ENCODE peak calls at places on chromosomes 2 and 18, in four cellular contexts. One of them, this sample, is unnamed.

GRCh38 chr2:197500503-197501179 is 462 bp downstream of the HSPE1 start:
- DNase-seq in heart right ventricle: no peak
- DNase-seq in upper lobe of right lung: no peak
- DNase-seq in PC-9: no peak
- DNase-seq in this sample: no peak

GRCh38 chr2:42819160-42819559 is 26.8 kb upstream of the HAAO start:
- DNase-seq in heart right ventricle: no peak
- DNase-seq in upper lobe of right lung: no peak
- DNase-seq in PC-9: no peak
- DNase-seq in this sample: no peak

GRCh38 chr2:77629529-77629928 is 107.4 kb upstream of the LRRTM4 start:
- DNase-seq in heart right ventricle: no peak
- DNase-seq in upper lobe of right lung: no peak
- DNase-seq in PC-9: no peak
- DNase-seq in this sample: no peak

GRCh38 chr2:70381821-70382220 is 80.0 kb upstream of the FAM136A start:
- DNase-seq in heart right ventricle: no peak
- DNase-seq in upper lobe of right lung: no peak
- DNase-seq in PC-9: peak; percentile 97
- DNase-seq in this sample: no peak

GRCh38 chr2:169363570-169364150 is 1.3 kb upstream of the LRP2 start:
- DNase-seq in heart right ventricle: peak; percentile 6
- DNase-seq in upper lobe of right lung: peak; percentile 82
- DNase-seq in PC-9: no peak
- DNase-seq in this sample: no peak

GRCh38 chr18:28071199-28071598 is 105.7 kb downstream of the CDH2 start:
- DNase-seq in heart right ventricle: no peak
- DNase-seq in upper lobe of right lung: no peak
- DNase-seq in PC-9: no peak
- DNase-seq in this sample: no peak

GRCh38 chr2:45008296-45009129 is 739 bp downstream of the SIX2 start:
- DNase-seq in heart right ventricle: no peak
- DNase-seq in upper lobe of right lung: peak; percentile 73
- DNase-seq in PC-9: peak; percentile 58
- DNase-seq in this sample: no peak

GRCh38 chr2:43402002-43402401 is 175.6 kb upstream of the ZFP36L2 start:
- DNase-seq in heart right ventricle: no peak
- DNase-seq in upper lobe of right lung: no peak
- DNase-seq in PC-9: no peak
- DNase-seq in this sample: no peak

GRCh38 chr2:71833855-71834554 is 313.7 kb downstream of the CYP26B1 start:
- DNase-seq in heart right ventricle: peak; percentile 61
- DNase-seq in upper lobe of right lung: no peak
- DNase-seq in PC-9: no peak
- DNase-seq in this sample: no peak

GRCh38 chr2:70070557-70071268 is 16.6 kb upstream of the PCBP1 start:
- DNase-seq in heart right ventricle: peak; percentile 86
- DNase-seq in upper lobe of right lung: no peak
- DNase-seq in PC-9: peak; percentile 53
- DNase-seq in this sample: peak; percentile 87

GRCh38 chr2:20643826-20644225 is 7.1 kb downstream of the HS1BP3 start:
- DNase-seq in heart right ventricle: no peak
- DNase-seq in upper lobe of right lung: no peak
- DNase-seq in PC-9: no peak
- DNase-seq in this sample: no peak

GRCh38 chr2:162340822-162341221 is 3.1 kb upstream of the GCA start:
- DNase-seq in heart right ventricle: no peak
- DNase-seq in upper lobe of right lung: no peak
- DNase-seq in PC-9: no peak
- DNase-seq in this sample: no peak

GRCh38 chr18:75779910-75780309 is 352.4 kb upstream of the SMIM21 start:
- DNase-seq in heart right ventricle: no peak
- DNase-seq in upper lobe of right lung: no peak
- DNase-seq in PC-9: no peak
- DNase-seq in this sample: no peak

GRCh38 chr2:28730641-28731146 is 20.9 kb upstream of the PPP1CB start:
- DNase-seq in heart right ventricle: no peak
- DNase-seq in upper lobe of right lung: no peak
- DNase-seq in PC-9: peak; percentile 19
- DNase-seq in this sample: no peak

GRCh38 chr2:6827516-6828298 is 38.0 kb downstream of the CMPK2 start:
- DNase-seq in heart right ventricle: no peak
- DNase-seq in upper lobe of right lung: no peak
- DNase-seq in PC-9: no peak
- DNase-seq in this sample: no peak

GRCh38 chr2:41127351-41127750 is 675.5 kb upstream of the SLC8A1 start:
- DNase-seq in heart right ventricle: no peak
- DNase-seq in upper lobe of right lung: no peak
- DNase-seq in PC-9: no peak
- DNase-seq in this sample: no peak

DNA sequence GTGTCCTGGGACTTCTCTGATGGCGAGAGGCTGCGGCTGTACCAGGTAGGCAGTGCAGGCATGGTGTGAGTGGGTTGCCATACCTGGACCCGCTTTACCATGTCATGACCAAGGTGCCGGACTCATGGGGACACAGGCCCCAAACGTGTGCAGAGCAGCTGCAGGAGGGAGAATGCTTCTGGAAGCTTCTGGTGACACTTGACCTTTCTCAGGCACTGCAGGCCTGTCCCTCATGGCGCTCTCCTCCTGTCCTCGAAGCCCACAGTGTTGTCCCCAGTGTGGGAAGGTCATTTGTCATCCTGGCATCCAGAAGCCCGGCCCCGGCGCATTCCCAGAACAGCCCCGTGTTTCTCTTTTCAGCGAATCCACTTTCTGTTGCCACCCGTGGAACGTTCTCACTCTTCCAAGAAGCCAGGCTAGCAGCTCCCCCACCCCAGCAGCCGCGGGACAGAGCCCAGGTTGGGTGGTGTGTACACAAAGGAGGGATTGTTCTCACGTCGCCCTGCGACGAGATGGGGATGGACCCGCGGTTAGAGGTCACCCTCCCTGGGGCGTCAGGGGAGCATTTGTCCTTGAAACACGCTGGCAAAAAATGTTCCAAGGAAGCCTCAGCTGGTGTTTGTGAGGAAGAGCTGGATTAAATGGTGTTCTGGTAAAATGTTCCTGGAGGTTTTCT is 43.7 kb downstream of the SH3BP4 start:
- DNase-seq in heart right ventricle: no peak
- DNase-seq in upper lobe of right lung: no peak
- DNase-seq in PC-9: no peak
- DNase-seq in this sample: no peak
- H3K27ac ChIP-seq in heart right ventricle: no peak overlapping the region
- H3K27ac ChIP-seq in upper lobe of right lung: no peak overlapping the region
- H3K27ac ChIP-seq in PC-9: peak overlapping the region; percentile 22
- H3K27ac ChIP-seq in this sample: no peak overlapping the region

GRCh38 chr2:212245868-212246267 is 292.7 kb downstream of the ERBB4 start:
- DNase-seq in heart right ventricle: no peak
- DNase-seq in upper lobe of right lung: no peak
- DNase-seq in PC-9: no peak
- DNase-seq in this sample: no peak

GRCh38 chr2:212254331-212254730 is 284.3 kb downstream of the ERBB4 start:
- DNase-seq in heart right ventricle: no peak
- DNase-seq in upper lobe of right lung: no peak
- DNase-seq in PC-9: no peak
- DNase-seq in this sample: no peak

DNA sequence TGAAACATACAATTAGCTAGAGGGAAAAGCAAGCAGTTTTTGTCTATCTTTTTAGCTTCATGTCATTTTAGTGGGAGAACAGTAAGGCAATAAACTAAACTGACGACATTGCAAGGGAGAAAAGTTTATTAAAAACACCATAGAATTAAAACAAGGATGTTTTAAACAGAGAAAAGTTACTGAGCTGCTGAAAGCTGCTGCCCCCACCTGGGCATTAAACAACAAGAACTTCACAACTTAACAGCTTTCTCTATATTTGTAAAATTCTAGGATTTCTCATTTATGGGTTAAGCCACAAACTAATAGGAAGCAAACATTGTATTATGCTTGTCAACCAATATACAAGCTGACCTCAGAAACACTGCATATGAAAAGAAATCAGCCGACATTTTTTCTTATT is 289.2 kb downstream of the ERBB4 start:
- DNase-seq in heart right ventricle: no peak
- DNase-seq in upper lobe of right lung: no peak
- DNase-seq in PC-9: no peak
- DNase-seq in this sample: no peak
- TF ChIP-seq CTCF in heart right ventricle: no peak
- TF ChIP-seq CTCF in upper lobe of right lung: no peak
- TF ChIP-seq CTCF in PC-9: peak; percentile 40
- TF ChIP-seq CTCF in this sample: no peak

GRCh38 chr18:31973929-31974546 is 31.1 kb upstream of the TRAPPC8 start:
- DNase-seq in heart right ventricle: no peak
- DNase-seq in upper lobe of right lung: no peak
- DNase-seq in PC-9: no peak
- DNase-seq in this sample: no peak
- H3K9me3 ChIP-seq in heart right ventricle: peaks cover 16% of the 10 kb centered on the region
- H3K9me3 ChIP-seq in upper lobe of right lung: peaks cover 10% of the 10 kb centered on the region
- H3K9me3 ChIP-seq in PC-9: no peaks in the 10 kb centered on the region
- H3K9me3 ChIP-seq in this sample: peaks cover 11% of the 10 kb centered on the region

GRCh38 chr2:217617496-217618085 is 385.2 kb downstream of the TNS1 start:
- DNase-seq in heart right ventricle: no peak
- DNase-seq in upper lobe of right lung: no peak
- DNase-seq in PC-9: no peak
- DNase-seq in this sample: no peak
- H3K27ac ChIP-seq in heart right ventricle: no peak overlapping the region
- H3K27ac ChIP-seq in upper lobe of right lung: no peak overlapping the region
- H3K27ac ChIP-seq in PC-9: no peak overlapping the region
- H3K27ac ChIP-seq in this sample: no peak overlapping the region

GRCh38 chr2:105765415-105766299 is 20.9 kb downstream of the NCK2 start:
- DNase-seq in heart right ventricle: no peak
- DNase-seq in upper lobe of right lung: no peak
- DNase-seq in PC-9: no peak
- DNase-seq in this sample: no peak
- TF ChIP-seq CTCF in heart right ventricle: no peak
- TF ChIP-seq CTCF in upper lobe of right lung: no peak
- TF ChIP-seq CTCF in PC-9: no peak
- TF ChIP-seq CTCF in this sample: no peak

GRCh38 chr2:130985831-130986649 is 107.2 kb downstream of the FAM168B start:
- DNase-seq in heart right ventricle: no peak
- DNase-seq in upper lobe of right lung: no peak
- DNase-seq in PC-9: no peak
- DNase-seq in this sample: no peak

GRCh38 chr2:130985206-130985779 is 108.0 kb downstream of the FAM168B start:
- DNase-seq in heart right ventricle: no peak
- DNase-seq in upper lobe of right lung: no peak
- DNase-seq in PC-9: no peak
- DNase-seq in this sample: no peak

GRCh38 chr2:130987519-130988425 is 105.5 kb downstream of the FAM168B start:
- DNase-seq in heart right ventricle: no peak
- DNase-seq in upper lobe of right lung: no peak
- DNase-seq in PC-9: no peak
- DNase-seq in this sample: no peak

GRCh38 chr2:130986890-130987493 is 106.3 kb downstream of the FAM168B start:
- DNase-seq in heart right ventricle: no peak
- DNase-seq in upper lobe of right lung: no peak
- DNase-seq in PC-9: no peak
- DNase-seq in this sample: no peak
- H3K9me3 ChIP-seq in heart right ventricle: no peaks in the 10 kb centered on the region
- H3K9me3 ChIP-seq in upper lobe of right lung: no peaks in the 10 kb centered on the region
- H3K9me3 ChIP-seq in PC-9: no peaks in the 10 kb centered on the region
- H3K9me3 ChIP-seq in this sample: no peaks in the 10 kb centered on the region

GRCh38 chr2:214575030-214575949 is 164.4 kb downstream of the VWC2L start:
- DNase-seq in heart right ventricle: no peak
- DNase-seq in upper lobe of right lung: no peak
- DNase-seq in PC-9: no peak
- DNase-seq in this sample: no peak

GRCh38 chr2:214574077-214574775 is 163.4 kb downstream of the VWC2L start:
- DNase-seq in heart right ventricle: no peak
- DNase-seq in upper lobe of right lung: no peak
- DNase-seq in PC-9: no peak
- DNase-seq in this sample: no peak

GRCh38 chr2:214577769-214578168 is 166.9 kb downstream of the VWC2L start:
- DNase-seq in heart right ventricle: no peak
- DNase-seq in upper lobe of right lung: no peak
- DNase-seq in PC-9: no peak
- DNase-seq in this sample: no peak

DNA sequence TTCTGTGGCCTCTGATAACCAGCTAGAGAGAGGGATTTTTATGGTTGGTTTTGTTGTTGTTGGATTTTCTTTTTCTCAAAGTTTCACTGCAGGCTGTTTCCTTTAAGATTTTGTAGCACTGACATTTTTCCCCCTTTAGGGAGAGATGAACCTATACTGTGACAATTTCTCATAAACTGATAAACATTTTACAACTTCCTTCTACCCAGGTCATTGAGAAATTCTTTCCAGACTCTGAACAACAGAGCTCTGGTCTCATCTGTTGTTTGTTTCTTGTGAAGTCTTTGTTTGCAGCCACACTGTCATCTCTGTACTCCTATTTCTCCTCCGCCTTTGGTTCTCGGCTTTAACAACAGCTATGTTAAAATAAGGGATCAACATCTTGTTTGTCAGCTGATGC is 167.5 kb downstream of the VWC2L start:
- DNase-seq in heart right ventricle: no peak
- DNase-seq in upper lobe of right lung: no peak
- DNase-seq in PC-9: no peak
- DNase-seq in this sample: no peak
- H3K27ac ChIP-seq in heart right ventricle: no peak overlapping the region
- H3K27ac ChIP-seq in upper lobe of right lung: no peak overlapping the region
- H3K27ac ChIP-seq in PC-9: no peak overlapping the region
- H3K27ac ChIP-seq in this sample: no peak overlapping the region

GRCh38 chr2:74528600-74529356 is 728 bp downstream of the AUP1 start:
- DNase-seq in heart right ventricle: no peak
- DNase-seq in upper lobe of right lung: no peak
- DNase-seq in PC-9: no peak
- DNase-seq in this sample: no peak
- TF ChIP-seq CTCF in heart right ventricle: no peak
- TF ChIP-seq CTCF in upper lobe of right lung: no peak
- TF ChIP-seq CTCF in PC-9: no peak
- TF ChIP-seq CTCF in this sample: no peak

DNA sequence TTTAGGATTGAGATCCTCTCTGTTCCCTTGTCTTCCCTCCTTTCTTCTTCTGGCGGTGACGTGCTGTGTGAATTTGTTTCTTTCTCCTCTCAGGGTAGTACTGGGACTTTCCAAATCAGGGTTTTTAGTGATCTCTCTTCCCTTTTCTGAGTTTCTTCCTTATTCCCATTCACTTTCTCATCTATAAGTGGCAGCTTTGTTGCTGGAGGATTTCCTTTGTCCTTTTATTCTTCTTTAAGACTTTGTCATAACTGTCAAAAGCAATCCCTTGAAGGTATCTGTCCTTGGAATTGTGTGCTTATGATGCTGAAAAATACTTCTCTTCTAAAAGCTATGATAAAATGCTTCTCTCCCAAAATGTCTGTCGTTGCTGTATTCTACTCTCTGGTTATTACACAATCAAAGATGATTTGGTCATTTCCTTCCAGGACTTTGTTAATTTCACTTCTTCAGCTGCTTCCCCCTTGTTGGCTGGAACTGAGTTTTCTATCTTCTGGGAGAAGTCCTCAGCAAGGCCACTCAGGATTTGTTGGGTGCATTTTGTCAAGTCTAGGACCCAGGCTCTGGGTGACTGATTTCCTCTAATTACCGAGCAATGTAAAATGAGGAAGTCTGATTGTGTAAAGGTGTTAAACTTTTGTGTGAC is 4.9 kb upstream of the IL1B start:
- DNase-seq in heart right ventricle: no peak
- DNase-seq in upper lobe of right lung: no peak
- DNase-seq in PC-9: no peak
- DNase-seq in this sample: no peak
- H3K9me3 ChIP-seq in heart right ventricle: no peaks in the 10 kb centered on the region
- H3K9me3 ChIP-seq in upper lobe of right lung: no peaks in the 10 kb centered on the region
- H3K9me3 ChIP-seq in PC-9: no peaks in the 10 kb centered on the region
- H3K9me3 ChIP-seq in this sample: no peaks in the 10 kb centered on the region